ENCODE peak calls at places on chromosomes 11 and 22, in nine cellular contexts. K is Calu3, M is IMR-90, L is GM12865, C is epithelial cell of proximal tubule, A is cardiac muscle cell, N is endothelial cell, Q is heart right ventricle, E is GM13976. W is an unnamed sample.

GRCh38 chr22:23289851-23290724 is 109.8 kb downstream of the BCR start:
- DNase-seq in K (peak; percentile 63), M (peak; percentile 62), L (peak; percentile 61), C (no peak), A (peak; percentile 52), N (peak; percentile 81), Q (peak; percentile 62), E (peak; percentile 84), W (peak; percentile 76)

GRCh38 chr11:86198156-86198555 is 46.4 kb upstream of the EED start:
- DNase-seq in K (no peak), M (no peak), L (no peak), C (no peak), A (no peak), N (no peak), Q (no peak), E (no peak), W (no peak)

GRCh38 chr11:34632105-34632780 is 11.3 kb downstream of the EHF start:
- DNase-seq in K (peak; percentile 52), M (no peak), L (no peak), C (no peak), A (no peak), N (no peak), Q (no peak), E (no peak), W (no peak)

GRCh38 chr11:68191661-68192579 is 21.2 kb downstream of the KMT5B start:
- DNase-seq in K (no peak), M (peak; percentile 31), L (no peak), C (peak; percentile 67), A (no peak), N (no peak), Q (no peak), E (no peak), W (no peak)

GRCh38 chr11:13110929-13111812 is 102.1 kb downstream of the RASSF10 start:
- DNase-seq in K (no peak), M (peak; percentile 76), L (peak; percentile 70), C (peak; percentile 47), A (no peak), N (no peak), Q (peak; percentile 16), E (no peak), W (no peak)

GRCh38 chr11:72225411-72225951 is 914 bp downstream of the INPPL1 start:
- DNase-seq in K (no peak), M (no peak), L (peak; percentile 32), C (no peak), A (peak; percentile 22), N (no peak), Q (no peak), E (peak; percentile 30), W (peak; percentile 30)

GRCh38 chr11:2761131-2762030 is 61.6 kb upstream of the KCNQ1OT1 start:
- DNase-seq in K (no peak), M (no peak), L (no peak), C (no peak), A (no peak), N (peak; percentile 2), Q (no peak), E (peak; percentile 22), W (no peak)

GRCh38 chr11:77081381-77081851 is 14.6 kb downstream of the CAPN5 start:
- DNase-seq in K (no peak), M (no peak), L (no peak), C (no peak), A (no peak), N (no peak), Q (peak; percentile 9), E (no peak), W (no peak)

GRCh38 chr11:128522943-128523518 is 64.3 kb downstream of the ETS1 start:
- DNase-seq in K (no peak), M (no peak), L (peak; percentile 58), C (no peak), A (no peak), N (no peak), Q (no peak), E (peak; percentile 48), W (peak; percentile 46)

GRCh38 chr11:11701070-11701469 is 79.3 kb upstream of the GALNT18 start:
- DNase-seq in K (no peak), M (peak; percentile 24), L (no peak), C (no peak), A (no peak), N (no peak), Q (no peak), E (no peak), W (no peak)

GRCh38 chr22:44664149-44664548 is 37.9 kb upstream of the PRR5 start:
- DNase-seq in K (no peak), M (peak; percentile 61), L (peak; percentile 53), C (no peak), A (no peak), N (no peak), Q (peak; percentile 64), E (no peak), W (peak; percentile 55)

GRCh38 chr11:63829823-63830489 is 9.0 kb upstream of the MARK2 start:
- DNase-seq in K (peak; percentile 50), M (peak; percentile 44), L (peak; percentile 28), C (no peak), A (peak; percentile 60), N (peak; percentile 54), Q (no peak), E (peak; percentile 58), W (no peak)
- TF ChIP-seq CTCF in K (peak; percentile 27), M (peak; percentile 47), L (peak; percentile 29), C (peak; percentile 46), A (peak; percentile 34), N (no peak), Q (no peak), E (peak; percentile 10), W (no peak)

GRCh38 chr22:39941661-39942060 is 18.5 kb upstream of the TMA7B start:
- DNase-seq in K (no peak), M (no peak), L (no peak), C (no peak), A (no peak), N (no peak), Q (no peak), E (no peak), W (no peak)

GRCh38 chr22:39938509-39938908 is 21.7 kb upstream of the TMA7B start:
- DNase-seq in K (no peak), M (no peak), L (no peak), C (no peak), A (no peak), N (no peak), Q (no peak), E (no peak), W (no peak)

GRCh38 chr22:39942433-39943213 is 17.6 kb upstream of the TMA7B start:
- DNase-seq in K (no peak), M (no peak), L (no peak), C (no peak), A (no peak), N (no peak), Q (no peak), E (no peak), W (no peak)

GRCh38 chr22:39939830-39940229 is 20.4 kb upstream of the TMA7B start:
- DNase-seq in K (no peak), M (no peak), L (no peak), C (no peak), A (no peak), N (no peak), Q (no peak), E (no peak), W (no peak)

GRCh38 chr22:39940757-39941305 is 19.4 kb upstream of the TMA7B start:
- DNase-seq in K (no peak), M (no peak), L (peak; percentile 38), C (no peak), A (no peak), N (no peak), Q (no peak), E (peak; percentile 41), W (no peak)
- TF ChIP-seq CTCF in K (no peak), M (no peak), L (no peak), C (peak; percentile 3), A (no peak), N (no peak), Q (no peak), E (no peak), W (no peak)

GRCh38 chr11:114439229-114440120 is at the start of gene REXO2:
- DNase-seq in K (peak; percentile 87), M (peak; percentile 93), L (peak; percentile 96), C (peak; percentile 63), A (peak; percentile 96), N (peak; percentile 90), Q (peak; percentile 96), E (peak; percentile 95), W (peak; percentile 93)
- TF ChIP-seq CTCF in K (no peak), M (peak; percentile 51), L (peak; percentile 29), C (peak; percentile 37), A (peak; percentile 29), N (no peak), Q (peak; percentile 18), E (peak; percentile 23), W (no peak)

GRCh38 chr11:117361432-117361831 is 33.8 kb downstream of the CEP164 start:
- DNase-seq in K (no peak), M (no peak), L (no peak), C (no peak), A (no peak), N (no peak), Q (no peak), E (no peak), W (no peak)
- TF ChIP-seq CTCF in K (no peak), M (no peak), L (no peak), C (no peak), A (no peak), N (no peak), Q (no peak), E (no peak), W (no peak)

GRCh38 chr11:14414470-14415461 is 55.8 kb upstream of the RRAS2 start:
- DNase-seq in K (no peak), M (peak; percentile 55), L (peak; percentile 67), C (no peak), A (no peak), N (no peak), Q (no peak), E (peak; percentile 39), W (peak; percentile 36)
- TF ChIP-seq CTCF in K (no peak), M (no peak), L (no peak), C (peak; percentile 8), A (no peak), N (no peak), Q (no peak), E (no peak), W (no peak)

GRCh38 chr11:117923773-117924172 is 5.4 kb downstream of the TMPRSS13 start:
- DNase-seq in K (no peak), M (no peak), L (no peak), C (no peak), A (no peak), N (no peak), Q (no peak), E (no peak), W (no peak)
- TF ChIP-seq CTCF in K (no peak), M (no peak), L (no peak), C (peak; percentile 23), A (no peak), N (no peak), Q (no peak), E (no peak), W (no peak)

GRCh38 chr11:69659591-69659990 is 15.6 kb downstream of the LTO1 start:
- DNase-seq in K (no peak), M (no peak), L (no peak), C (no peak), A (no peak), N (no peak), Q (no peak), E (no peak), W (no peak)
- TF ChIP-seq CTCF in K (no peak), M (no peak), L (no peak), C (no peak), A (no peak), N (no peak), Q (no peak), E (no peak), W (no peak)

GRCh38 chr22:48779661-48780596 is 1047.7 kb downstream of the BRD1 start:
- DNase-seq in K (no peak), M (no peak), L (no peak), C (no peak), A (no peak), N (no peak), Q (no peak), E (peak; percentile 10), W (no peak)
- TF ChIP-seq CTCF in K (no peak), M (no peak), L (no peak), C (no peak), A (no peak), N (no peak), Q (no peak), E (no peak), W (no peak)

W was measured in GM20000.